ENCODE peak calls at places on chromosomes 3 and 15, in four cellular contexts. C is IMR-90, I is A549, Q is GM12878. K is an unnamed sample.

GRCh38 chr3:119428538-119428937 is 34.9 kb downstream of the TMEM39A start:
- DNase-seq in C (no peak), Q (no peak), I (peak), K (peak)

GRCh38 chr3:156290917-156291268 is 170.5 kb downstream of the KCNAB1 start:
- DNase-seq in I (no peak), C (no peak), Q (no peak), K (no peak)

GRCh38 chr3:176167272-176167671 is 1030.0 kb downstream of the TBL1XR1 start:
- DNase-seq in I (no peak), C (no peak), Q (no peak), K (no peak)

GRCh38 chr15:71739355-71739754 is 71.0 kb upstream of the NR2E3 start:
- DNase-seq in C (no peak), I (no peak), Q (no peak), K (no peak)

GRCh38 chr3:99218468-99218867 is 317.0 kb upstream of the DCBLD2 start:
- DNase-seq in I (no peak), C (no peak), Q (no peak), K (no peak)

GRCh38 chr15:51751687-51752683 is 588 bp downstream of the TMOD2 start:
- DNase-seq in C (peak), I (peak), Q (no peak), K (peak)

GRCh38 chr3:69671082-69671952 is 67.9 kb upstream of the MITF start:
- DNase-seq in I (peak), C (peak), Q (no peak), K (peak)

GRCh38 chr3:60101628-60102027 is 1051.8 kb upstream of the CFAP20DC start:
- DNase-seq in Q (no peak), I (no peak), C (no peak), K (no peak)

GRCh38 chr3:71195492-71195891 is 388.0 kb downstream of the FOXP1 start:
- DNase-seq in I (no peak), C (peak), Q (no peak), K (no peak)

GRCh38 chr15:40285151-40285898 is 2.5 kb upstream of the ANKRD63 start:
- DNase-seq in I (no peak), Q (no peak), C (no peak), K (no peak)

GRCh38 chr3:28134792-28135375 is 106.5 kb upstream of the CMC1 start:
- DNase-seq in C (no peak), Q (no peak), I (no peak), K (no peak)

GRCh38 chr3:15330031-15330596 is 2.3 kb downstream of the SH3BP5 start:
- DNase-seq in Q (no peak), C (peak), I (no peak), K (no peak)
- TF ChIP-seq ELK1 in Q (no peak), C (no peak), I (no peak), K (no peak)

DNA sequence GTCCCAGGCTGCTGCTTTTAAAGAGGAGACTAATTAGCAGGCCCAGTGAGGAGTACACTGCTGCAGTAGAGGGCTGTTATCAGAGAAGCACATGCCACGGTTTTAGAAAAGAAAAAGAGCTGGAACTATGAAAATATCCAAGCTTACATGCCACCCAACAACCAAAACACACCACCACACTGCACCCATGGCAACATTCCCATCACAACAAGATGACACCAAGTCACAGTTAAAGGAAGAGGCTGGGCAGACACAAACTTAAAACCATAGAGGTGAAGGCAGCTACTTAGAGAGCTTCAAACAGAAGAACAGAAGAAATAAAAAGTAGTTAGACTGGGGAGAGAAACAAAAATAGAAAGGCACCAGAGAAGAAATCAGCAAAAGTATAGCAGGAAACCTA is 37.0 kb downstream of the NPTN start:
- DNase-seq in C (no peak), I (no peak), Q (no peak), K (no peak)
- TF ChIP-seq ELK1 in C (no peak), I (no peak), Q (no peak), K (no peak)

GRCh38 chr15:25811481-25811906 is 51.6 kb downstream of the ATP10A start:
- DNase-seq in C (no peak), I (no peak), Q (peak), K (no peak)
- TF ChIP-seq ELK1 in C (no peak), I (no peak), Q (no peak), K (no peak)

GRCh38 chr3:50165388-50166308 is 10.5 kb downstream of the SEMA3F start:
- DNase-seq in Q (no peak), C (peak), I (no peak), K (no peak)
- TF ChIP-seq ELK1 in Q (no peak), C (no peak), I (no peak), K (no peak)

K was measured in K562.